ENCODE peak calls at places on chromosomes 6 and 20, in six cellular contexts. W, B, F, O, N and K are unnamed samples.

GRCh38 chr6:133184798-133185380 is 56.3 kb upstream of the EYA4 start:
- DNase-seq in B (no peak), O (peak), N (no peak), W (no peak), F (no peak), K (no peak)

GRCh38 chr6:41785689-41786450 is 1.6 kb upstream of the TOMM6 start:
- DNase-seq in O (no peak), B (no peak), W (no peak), N (no peak), F (no peak), K (no peak)

GRCh38 chr6:36025932-36026327 is 1.5 kb upstream of the SLC26A8 start:
- DNase-seq in O (no peak), B (no peak), F (peak), W (peak), N (no peak), K (no peak)

GRCh38 chr6:56686429-56686828 is 43.7 kb upstream of the DST start:
- DNase-seq in F (no peak), N (no peak), B (no peak), O (no peak), W (peak), K (no peak)

GRCh38 chr6:142088858-142089216 is 43.9 kb upstream of the GJE1 start:
- DNase-seq in W (no peak), F (no peak), N (no peak), B (no peak), O (peak), K (peak)

GRCh38 chr6:73811706-73812105 is 115.7 kb downstream of the CD109 start:
- DNase-seq in F (no peak), N (no peak), W (no peak), B (no peak), O (no peak), K (no peak)

GRCh38 chr6:126167726-126168125 is 172.2 kb upstream of the CENPW start:
- DNase-seq in O (no peak), B (no peak), W (no peak), N (no peak), F (no peak), K (no peak)

GRCh38 chr20:52340036-52340634 is 148.6 kb upstream of the ZFP64 start:
- DNase-seq in N (no peak), B (no peak), O (peak), W (peak), F (no peak), K (no peak)

GRCh38 chr6:158347335-158347734 is 35.1 kb downstream of the TULP4 start:
- DNase-seq in W (no peak), O (no peak), B (no peak), N (no peak), F (no peak), K (no peak)

GRCh38 chr20:37288091-37288490 is 1.4 kb upstream of the MANBAL start:
- DNase-seq in B (no peak), N (no peak), O (no peak), W (no peak), F (no peak), K (no peak)

GRCh38 chr6:42010185-42010872 is 40.0 kb upstream of the TAF8 start:
- DNase-seq in N (peak), F (no peak), W (no peak), O (peak), B (no peak), K (peak)

GRCh38 chr6:69719602-69720193 is 77.1 kb downstream of the LMBRD1 start:
- DNase-seq in B (peak), N (no peak), O (peak), F (no peak), W (peak), K (no peak)

GRCh38 chr6:39037707-39038106 is 10.9 kb upstream of the GLP1R start:
- DNase-seq in F (no peak), B (no peak), N (no peak), O (no peak), W (no peak), K (no peak)

GRCh38 chr6:138393871-138394783 is 9.9 kb upstream of the HEBP2 start:
- DNase-seq in O (no peak), F (no peak), N (no peak), W (no peak), B (no peak), K (no peak)

GRCh38 chr6:105794263-105794662 is 291.9 kb upstream of the PRDM1 start:
- DNase-seq in N (peak), B (no peak), O (no peak), F (no peak), W (peak), K (no peak)

GRCh38 chr6:135222623-135223022 is 41.5 kb downstream of the MYB start:
- DNase-seq in O (no peak), B (no peak), F (no peak), N (no peak), W (no peak), K (no peak)

GRCh38 chr6:169912266-169913095 is 161.1 kb downstream of the ERMARD start:
- DNase-seq in N (no peak), B (no peak), O (no peak), W (no peak), F (no peak), K (no peak)

GRCh38 chr20:25246182-25246943 is 1.5 kb upstream of the PYGB start:
- DNase-seq in F (no peak), W (no peak), O (no peak), N (no peak), B (no peak), K (no peak)

GRCh38 chr6:158042245-158042798 is 60.7 kb downstream of the SYNJ2 start:
- DNase-seq in B (peak), F (no peak), N (peak), O (peak), W (peak), K (no peak)

GRCh38 chr20:35739294-35740163 is 2.5 kb downstream of the RBM39 start:
- DNase-seq in W (peak), B (no peak), F (no peak), O (peak), N (no peak), K (no peak)

GRCh38 chr20:36856196-36856595 is 19.7 kb upstream of the TLDC2 start:
- DNase-seq in F (no peak), W (no peak), N (no peak), B (no peak), O (peak), K (no peak)

GRCh38 chr6:36033935-36034334 is 6.3 kb downstream of the MAPK14 start:
- DNase-seq in N (no peak), W (no peak), O (no peak), B (no peak), F (no peak), K (no peak)

GRCh38 chr20:45611054-45611453 is 18.5 kb upstream of the WFDC10A start:
- DNase-seq in W (no peak), N (no peak), F (no peak), O (no peak), B (peak), K (no peak)

GRCh38 chr20:5030348-5031205 is 29.3 kb upstream of the SLC23A2 start:
- DNase-seq in O (no peak), N (no peak), B (no peak), F (no peak), W (no peak), K (no peak)

GRCh38 chr6:135116566-135116965 is 61.9 kb upstream of the HBS1L start:
- DNase-seq in B (no peak), F (no peak), O (no peak), W (no peak), N (no peak), K (no peak)

GRCh38 chr20:22805219-22805618 is 220.8 kb upstream of the FOXA2 start:
- DNase-seq in B (no peak), O (peak), N (no peak), F (no peak), W (peak), K (no peak)

GRCh38 chr20:38726849-38727601 is 2.7 kb downstream of the SLC32A1 start:
- DNase-seq in W (peak), B (no peak), N (no peak), O (peak), F (no peak), K (peak)

GRCh38 chr6:101758338-101758737 is 364.8 kb downstream of the GRIK2 start:
- DNase-seq in B (no peak), F (no peak), O (no peak), N (no peak), W (no peak), K (no peak)

GRCh38 chr20:44717986-44718385 is 2.8 kb downstream of the CCN5 start:
- DNase-seq in F (no peak), W (no peak), N (no peak), B (no peak), O (no peak), K (no peak)

GRCh38 chr6:107535626-107536025 is 45.7 kb downstream of the SOBP start:
- DNase-seq in O (no peak), F (no peak), W (no peak), N (no peak), B (no peak), K (no peak)

GRCh38 chr20:25497586-25498279 is 87.6 kb downstream of the NINL start:
- DNase-seq in O (no peak), F (no peak), W (no peak), N (no peak), B (no peak), K (no peak)

GRCh38 chr20:36728986-36729385 is 16.9 kb downstream of the NDRG3 start:
- DNase-seq in W (peak), F (no peak), O (no peak), B (no peak), N (no peak), K (no peak)

GRCh38 chr6:140175486-140175885 is 801.0 kb upstream of the CITED2 start:
- DNase-seq in B (no peak), W (no peak), N (no peak), O (no peak), F (no peak), K (no peak)

GRCh38 chr6:138162104-138162946 is 586 bp downstream of the ARFGEF3 start:
- DNase-seq in N (peak), W (no peak), F (no peak), B (no peak), O (peak), K (no peak)

GRCh38 chr6:160733045-160733646 is 31.1 kb downstream of the PLG start:
- DNase-seq in F (no peak), O (no peak), N (peak), W (peak), B (peak), K (no peak)

DNA sequence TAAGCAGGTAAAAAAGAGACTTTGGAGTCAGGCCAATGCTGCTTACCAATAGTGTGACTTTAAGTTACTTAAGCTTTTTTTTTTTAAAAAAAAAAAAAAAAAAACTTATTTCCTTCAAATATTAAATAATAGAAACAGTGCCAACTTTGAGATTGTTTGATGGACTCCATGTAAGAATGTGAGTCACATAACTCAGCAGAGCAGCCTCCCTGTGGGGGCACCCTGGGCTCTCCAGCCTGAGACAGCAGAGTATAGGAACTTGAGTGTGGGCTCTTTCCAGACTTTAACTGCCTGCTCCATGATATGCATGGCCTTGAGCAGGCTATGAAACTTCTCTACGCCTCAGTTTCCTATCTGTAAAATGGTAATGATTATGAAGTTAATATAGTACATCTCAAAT is 113.3 kb upstream of the SAMD5 start:
- DNase-seq in B (no peak), F (no peak), W (no peak), N (no peak), O (no peak), K (no peak)
- TF ChIP-seq POLR2A in B (no peak), F (no peak), W (no peak), N (no peak), O (no peak), K (no peak)

GRCh38 chr6:111487656-111488055 is 4.6 kb upstream of the REV3L start:
- DNase-seq in B (no peak), N (no peak), F (no peak), W (no peak), O (no peak), K (no peak)
- TF ChIP-seq POLR2AphosphoS5 in B (no peak), N (no peak), F (no peak), W (no peak), O (no peak), K (no peak)

DNA sequence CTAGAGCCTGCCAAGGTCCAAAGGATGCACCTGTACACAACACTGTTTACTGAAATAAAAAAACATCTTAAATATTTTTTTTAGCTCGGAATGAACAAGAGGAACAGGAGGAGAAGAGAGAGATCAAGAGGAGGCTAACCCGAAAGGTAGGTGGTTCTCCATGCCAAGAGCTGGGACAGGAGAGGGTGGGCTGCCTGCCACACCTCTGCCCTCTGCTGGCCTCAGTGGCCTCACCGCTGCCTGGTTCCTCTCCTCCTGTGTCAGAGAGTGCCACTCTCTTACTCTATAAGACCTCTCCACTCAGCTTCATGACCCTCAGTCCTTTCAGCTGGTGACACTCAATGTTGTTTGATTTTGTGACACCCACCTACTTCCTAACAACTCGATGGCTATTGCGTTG is 50.2 kb downstream of the TBC1D7 start:
- DNase-seq in N (no peak), O (no peak), F (peak), W (no peak), B (no peak), K (no peak)
- TF ChIP-seq POLR2A in N (no peak), O (no peak), F (no peak), W (no peak), B (no peak), K (no peak)

DNA sequence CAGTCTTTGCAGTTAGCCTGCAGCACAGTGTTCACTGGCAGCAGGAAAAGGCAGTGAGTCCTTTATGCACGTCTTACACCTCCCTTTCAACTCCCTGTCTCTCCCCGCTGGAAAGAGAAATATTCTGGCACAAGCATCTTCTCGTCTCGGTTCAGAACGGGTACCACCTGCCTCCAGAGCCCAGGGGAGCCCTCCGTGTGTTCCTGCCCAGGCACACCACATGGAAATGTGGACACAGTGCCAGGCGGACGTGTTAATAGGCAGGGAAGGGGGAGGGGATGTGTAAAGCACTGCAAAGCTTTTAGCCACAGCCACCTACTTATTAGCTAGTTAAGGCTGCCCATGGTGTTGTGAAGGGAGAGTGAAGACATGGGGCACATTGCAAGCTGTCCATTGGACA is 219.7 kb downstream of the FARS2 start:
- DNase-seq in W (no peak), F (no peak), O (no peak), N (no peak), B (no peak), K (no peak)
- TF ChIP-seq POLR2AphosphoS5 in W (no peak), F (no peak), O (no peak), N (no peak), B (no peak), K (no peak)

DNA sequence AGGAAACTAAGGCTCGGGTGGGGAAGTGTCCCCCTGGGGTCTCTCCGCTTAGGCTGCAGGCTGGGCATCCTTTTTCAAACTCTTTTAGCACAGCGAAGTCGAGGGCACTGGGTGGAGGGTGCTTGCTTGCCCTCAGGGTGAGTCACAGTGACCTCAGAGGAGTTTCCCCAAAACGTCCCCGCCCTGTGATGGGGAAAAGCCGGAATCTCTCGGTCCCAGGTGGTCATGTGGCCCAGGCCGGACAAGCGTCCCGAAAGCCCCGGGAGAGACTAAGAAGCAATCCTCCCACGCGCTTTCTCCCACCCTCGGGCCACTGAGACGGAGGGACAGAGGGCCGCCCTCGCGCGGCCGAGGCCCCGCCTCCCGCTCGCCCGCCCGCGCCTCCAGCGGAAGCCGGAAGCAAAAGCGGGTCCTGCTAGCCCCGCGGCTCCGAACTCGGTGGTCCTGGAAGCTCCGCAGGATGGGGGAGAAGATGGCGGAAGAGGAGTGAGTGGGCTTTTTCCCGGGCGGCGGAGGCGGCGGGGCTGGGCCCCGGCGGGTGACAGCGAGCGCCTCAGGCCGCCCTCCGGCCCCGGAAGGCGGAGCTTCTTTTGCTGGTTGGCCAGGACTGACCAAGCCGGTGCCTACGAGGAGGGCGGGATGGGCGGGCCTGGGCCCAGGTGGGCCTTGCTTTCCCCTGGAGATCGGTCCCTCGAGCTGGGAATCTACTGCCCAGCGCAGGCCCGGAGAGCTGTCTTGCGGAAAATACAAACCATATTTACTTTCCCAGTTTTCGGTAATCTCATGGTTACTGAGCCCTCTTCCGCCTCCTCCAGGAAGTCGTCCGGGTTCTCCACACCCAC is at the start of gene SLC9A8:
- DNase-seq in B (peak), O (peak), W (peak), N (peak), F (peak), K (peak)
- TF ChIP-seq POLR2A in B (peak), O (peak), W (peak), N (no peak), F (peak), K (peak)

GRCh38 chr6:24307881-24308280 is 50.0 kb downstream of the DCDC2 start:
- DNase-seq in F (no peak), W (no peak), O (no peak), B (no peak), N (no peak), K (no peak)
- TF ChIP-seq POLR2AphosphoS5 in F (no peak), W (no peak), O (no peak), B (no peak), N (no peak), K (no peak)

GRCh38 chr20:33732166-33732970 is 572 bp downstream of the ZNF341 start:
- DNase-seq in O (peak), N (peak), F (no peak), W (peak), B (peak), K (peak)
- TF ChIP-seq POLR2A in O (peak), N (no peak), F (no peak), W (peak), B (peak), K (peak)